ENCODE peak calls at places on chromosomes 13 and 19, in nine cellular contexts. U, H, Z, L, Q, X, T, N and S are unnamed samples.

GRCh38 chr19:18453269-18454024 is 15.5 kb upstream of the ISYNA1 start:
- DNase-seq in U (no peak), H (peak), Z (no peak), L (no peak), Q (no peak), X (peak), T (no peak), N (no peak), S (peak)

GRCh38 chr13:49185264-49185663 is 34.9 kb upstream of the MLNR start:
- DNase-seq in U (no peak), H (no peak), Z (peak), L (no peak), Q (no peak), X (peak), T (no peak), N (no peak), S (no peak)

GRCh38 chr13:85650613-85651012 is 148.6 kb downstream of the SLITRK6 start:
- DNase-seq in U (no peak), H (no peak), Z (no peak), L (no peak), Q (no peak), X (no peak), T (peak), N (no peak), S (no peak)

GRCh38 chr13:106156468-106156867 is 379.0 kb downstream of the EFNB2 start:
- DNase-seq in U (no peak), H (peak), Z (peak), L (peak), Q (no peak), X (peak), T (peak), N (no peak), S (peak)

GRCh38 chr19:7783991-7784421 is 21.0 kb downstream of the CLEC4M start:
- DNase-seq in U (no peak), H (peak), Z (no peak), L (peak), Q (no peak), X (peak), T (peak), N (peak), S (no peak)

GRCh38 chr13:77300176-77301141 is 26.4 kb downstream of the MYCBP2 start:
- DNase-seq in U (no peak), H (peak), Z (peak), L (peak), Q (no peak), X (peak), T (peak), N (no peak), S (no peak)

GRCh38 chr19:33396701-33397535 is 23.4 kb downstream of the CEBPG start:
- DNase-seq in U (peak), H (no peak), Z (peak), L (peak), Q (no peak), X (no peak), T (peak), N (peak), S (no peak)

GRCh38 chr13:104571161-104571889 is 1505.1 kb upstream of the SLC10A2 start:
- DNase-seq in U (no peak), H (peak), Z (peak), L (peak), Q (peak), X (peak), T (peak), N (peak), S (peak)

GRCh38 chr19:4868286-4868834 is 893 bp upstream of the PLIN3 start:
- DNase-seq in U (no peak), H (no peak), Z (no peak), L (no peak), Q (no peak), X (no peak), T (no peak), N (no peak), S (no peak)

GRCh38 chr13:80224468-80224867 is 116.5 kb downstream of the SPRY2 start:
- DNase-seq in U (no peak), H (no peak), Z (peak), L (peak), Q (no peak), X (peak), T (no peak), N (no peak), S (no peak)

GRCh38 chr19:5625641-5626040 is 2.8 kb downstream of the SAFB start:
- DNase-seq in U (no peak), H (no peak), Z (no peak), L (no peak), Q (no peak), X (no peak), T (no peak), N (no peak), S (no peak)

GRCh38 chr19:39351537-39352037 is 9.4 kb downstream of the SAMD4B start:
- DNase-seq in U (no peak), H (no peak), Z (no peak), L (no peak), Q (no peak), X (peak), T (no peak), N (no peak), S (no peak)

GRCh38 chr13:51618626-51619025 is 34.4 kb downstream of the WDFY2 start:
- DNase-seq in U (no peak), H (no peak), Z (no peak), L (peak), Q (no peak), X (no peak), T (no peak), N (no peak), S (no peak)

GRCh38 chr13:92806215-92806614 is 420.4 kb upstream of the GPC6 start:
- DNase-seq in U (no peak), H (peak), Z (no peak), L (peak), Q (no peak), X (no peak), T (no peak), N (no peak), S (no peak)

GRCh38 chr13:75312884-75313520 is 169.0 kb downstream of the TBC1D4 start:
- DNase-seq in U (no peak), H (no peak), Z (no peak), L (no peak), Q (no peak), X (no peak), T (no peak), N (no peak), S (no peak)

GRCh38 chr19:27846944-27847343 is 1366.0 kb downstream of the UQCRFS1 start:
- DNase-seq in U (no peak), H (no peak), Z (no peak), L (no peak), Q (no peak), X (no peak), T (no peak), N (no peak), S (no peak)

GRCh38 chr13:80473695-80474094 is 132.8 kb upstream of the SPRY2 start:
- DNase-seq in U (no peak), H (peak), Z (peak), L (peak), Q (no peak), X (peak), T (no peak), N (no peak), S (peak)

GRCh38 chr13:112489199-112489598 is 98.8 kb downstream of the TUBGCP3 start:
- DNase-seq in U (peak), H (no peak), Z (no peak), L (no peak), Q (no peak), X (no peak), T (no peak), N (no peak), S (no peak)

GRCh38 chr19:19361075-19361594 is 40.5 kb downstream of the MAU2 start:
- DNase-seq in U (peak), H (peak), Z (peak), L (peak), Q (peak), X (peak), T (peak), N (peak), S (peak)

GRCh38 chr13:102697929-102698648 is 3.2 kb upstream of the METTL21C start:
- DNase-seq in U (no peak), H (no peak), Z (no peak), L (no peak), Q (no peak), X (no peak), T (no peak), N (no peak), S (no peak)

GRCh38 chr19:58555920-58556632 is 1.2 kb upstream of the CHMP2A start:
- DNase-seq in U (no peak), H (no peak), Z (no peak), L (no peak), Q (no peak), X (no peak), T (no peak), N (peak), S (no peak)

GRCh38 chr19:27742041-27742440 is 1470.9 kb downstream of the UQCRFS1 start:
- DNase-seq in U (no peak), H (no peak), Z (no peak), L (no peak), Q (no peak), X (no peak), T (no peak), N (no peak), S (no peak)

GRCh38 chr13:77492982-77493381 is 42.5 kb upstream of the SCEL start:
- DNase-seq in U (no peak), H (peak), Z (peak), L (peak), Q (no peak), X (no peak), T (peak), N (no peak), S (no peak)

DNA sequence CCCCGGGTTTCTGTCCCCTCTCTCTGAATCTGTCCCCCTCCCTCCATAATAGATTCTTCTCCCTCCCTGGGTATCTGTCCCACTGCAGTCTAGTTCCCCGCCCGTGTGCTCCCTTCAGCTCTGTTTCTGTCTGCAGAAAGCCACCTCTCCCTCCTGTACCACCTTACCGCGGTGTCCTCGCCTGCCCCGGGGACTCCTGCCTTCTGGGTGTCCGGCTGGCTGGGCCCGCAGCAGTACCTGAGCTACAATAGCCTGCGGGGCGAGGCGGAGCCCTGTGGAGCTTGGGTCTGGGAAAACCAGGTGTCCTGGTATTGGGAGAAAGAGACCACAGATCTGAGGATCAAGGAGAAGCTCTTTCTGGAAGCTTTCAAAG is 1.3 kb downstream of the FCGRT start:
- DNase-seq in U (no peak), H (no peak), Z (no peak), L (no peak), Q (no peak), X (no peak), T (no peak), N (no peak), S (no peak)
- H3K4me3 ChIP-seq in U (peak), H (peak), Z (peak), L (peak), Q (peak), X (peak), T (no peak), N (peak), S (no peak)

DNA sequence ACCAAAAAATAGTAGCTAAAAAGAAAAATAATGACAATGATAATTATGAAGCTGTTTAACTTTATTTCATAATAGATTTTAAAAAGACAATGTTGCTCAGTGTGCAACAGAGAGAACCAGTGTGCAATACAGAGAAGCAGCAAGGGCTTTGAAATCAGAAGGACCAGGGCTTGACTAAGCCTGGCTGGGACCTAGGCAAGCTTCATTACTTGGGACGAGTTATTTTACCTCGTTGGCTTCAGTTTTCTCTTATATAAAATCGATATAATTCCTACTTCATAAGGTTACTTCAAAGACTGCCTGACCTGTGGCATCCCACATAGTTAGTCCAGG is 56.9 kb downstream of the MBNL2 start:
- DNase-seq in U (no peak), H (no peak), Z (no peak), L (no peak), Q (no peak), X (no peak), T (no peak), N (no peak), S (no peak)
- H3K4me3 ChIP-seq in U (no peak), H (peak), Z (no peak), L (no peak), Q (no peak), X (no peak), T (no peak), N (no peak), S (no peak)

GRCh38 chr13:33072759-33073158 is 56.5 kb downstream of the KL start:
- DNase-seq in U (no peak), H (no peak), Z (no peak), L (no peak), Q (no peak), X (no peak), T (peak), N (no peak), S (no peak)

GRCh38 chr13:33078268-33078667 is 62.0 kb downstream of the KL start:
- DNase-seq in U (no peak), H (no peak), Z (no peak), L (no peak), Q (no peak), X (no peak), T (no peak), N (no peak), S (no peak)

GRCh38 chr13:33076451-33076992 is 60.3 kb downstream of the KL start:
- DNase-seq in U (no peak), H (no peak), Z (no peak), L (no peak), Q (no peak), X (no peak), T (no peak), N (no peak), S (no peak)

GRCh38 chr13:33073338-33073737 is 57.1 kb downstream of the KL start:
- DNase-seq in U (no peak), H (no peak), Z (no peak), L (no peak), Q (no peak), X (no peak), T (no peak), N (no peak), S (no peak)

DNA sequence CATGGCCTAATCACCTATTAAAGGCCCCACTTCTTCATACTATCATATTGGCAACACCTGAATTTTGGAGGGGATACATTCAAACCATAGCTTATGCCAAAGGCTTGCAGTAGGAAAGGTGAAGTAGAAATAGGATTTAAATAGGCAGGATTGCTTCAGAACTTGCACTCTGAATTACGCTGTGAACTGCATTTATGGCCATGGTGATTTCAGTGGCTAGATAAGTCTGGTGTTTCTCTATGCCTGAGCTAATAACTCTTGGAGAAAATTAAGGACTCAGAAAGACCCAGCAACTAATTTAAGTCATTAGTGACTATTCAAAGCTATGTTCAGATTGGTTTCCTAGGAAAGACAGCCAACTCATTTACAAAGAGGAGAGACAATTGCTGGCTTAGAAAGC is 59.8 kb downstream of the KL start:
- DNase-seq in U (no peak), H (no peak), Z (no peak), L (no peak), Q (no peak), X (no peak), T (no peak), N (no peak), S (no peak)
- H3K4me3 ChIP-seq in U (no peak), H (no peak), Z (no peak), L (no peak), Q (no peak), X (no peak), T (no peak), N (no peak), S (no peak)

DNA sequence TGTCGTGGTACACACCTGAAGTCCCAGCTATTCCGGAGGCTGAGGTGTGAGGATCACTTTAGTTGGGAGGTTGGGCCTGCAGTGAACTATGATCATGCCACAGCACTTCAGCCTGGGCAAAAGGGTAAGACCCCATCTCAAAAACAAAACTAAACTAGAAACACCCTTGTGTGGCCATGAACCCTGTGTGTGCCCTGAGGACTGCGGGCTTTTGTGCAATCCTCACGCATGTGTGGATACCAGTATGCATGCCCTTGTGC is 1.1 kb upstream of the EGLN2 start:
- DNase-seq in U (no peak), H (no peak), Z (no peak), L (no peak), Q (no peak), X (no peak), T (no peak), N (no peak), S (no peak)
- H3K4me3 ChIP-seq in U (no peak), H (peak), Z (peak), L (peak), Q (peak), X (peak), T (no peak), N (peak), S (peak)

DNA sequence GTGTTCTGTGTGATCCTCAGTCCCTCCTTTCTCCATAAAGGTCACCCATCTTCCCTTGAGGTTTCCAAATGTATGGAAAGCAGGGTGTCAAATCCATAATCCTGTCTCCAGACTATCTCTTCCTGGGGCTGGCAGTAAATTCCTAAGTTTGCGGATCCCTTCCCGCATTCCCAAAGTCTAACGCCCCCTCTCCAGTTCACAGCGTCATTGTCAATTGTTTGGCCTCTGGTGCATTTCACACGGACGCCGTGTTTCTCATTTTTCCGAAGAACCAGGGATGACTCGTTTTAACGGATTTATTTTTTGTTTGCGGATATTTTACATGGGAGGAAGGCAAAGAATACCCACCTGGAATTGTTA is 32.6 kb downstream of the ZNF136 start:
- DNase-seq in U (no peak), H (peak), Z (no peak), L (peak), Q (peak), X (no peak), T (peak), N (no peak), S (no peak)
- H3K4me3 ChIP-seq in U (peak), H (peak), Z (no peak), L (peak), Q (peak), X (peak), T (peak), N (peak), S (no peak)

DNA sequence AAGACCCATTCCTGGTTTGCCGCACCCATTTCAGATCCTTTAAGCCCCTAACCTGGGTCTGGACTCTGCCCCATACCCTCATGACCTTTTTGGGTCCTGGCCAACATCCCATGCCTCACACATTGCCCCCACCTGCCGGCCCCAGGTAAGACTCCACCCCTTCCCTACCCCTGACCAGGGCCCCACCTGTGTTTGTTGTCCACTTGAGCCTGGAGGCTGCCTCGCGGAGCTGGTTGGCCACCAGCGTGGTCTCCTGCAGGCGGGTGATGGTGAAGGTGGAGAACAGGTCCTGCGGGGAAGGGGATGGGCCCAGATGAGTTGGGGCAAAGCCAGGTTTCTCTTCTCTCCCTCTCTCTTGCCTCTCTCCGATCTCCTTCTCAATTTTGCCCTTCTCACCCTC is 19.5 kb downstream of the MAN2B1 start:
- DNase-seq in U (no peak), H (no peak), Z (no peak), L (no peak), Q (no peak), X (no peak), T (no peak), N (no peak), S (no peak)
- H3K4me3 ChIP-seq in U (no peak), H (no peak), Z (no peak), L (no peak), Q (no peak), X (no peak), T (no peak), N (no peak), S (no peak)

DNA sequence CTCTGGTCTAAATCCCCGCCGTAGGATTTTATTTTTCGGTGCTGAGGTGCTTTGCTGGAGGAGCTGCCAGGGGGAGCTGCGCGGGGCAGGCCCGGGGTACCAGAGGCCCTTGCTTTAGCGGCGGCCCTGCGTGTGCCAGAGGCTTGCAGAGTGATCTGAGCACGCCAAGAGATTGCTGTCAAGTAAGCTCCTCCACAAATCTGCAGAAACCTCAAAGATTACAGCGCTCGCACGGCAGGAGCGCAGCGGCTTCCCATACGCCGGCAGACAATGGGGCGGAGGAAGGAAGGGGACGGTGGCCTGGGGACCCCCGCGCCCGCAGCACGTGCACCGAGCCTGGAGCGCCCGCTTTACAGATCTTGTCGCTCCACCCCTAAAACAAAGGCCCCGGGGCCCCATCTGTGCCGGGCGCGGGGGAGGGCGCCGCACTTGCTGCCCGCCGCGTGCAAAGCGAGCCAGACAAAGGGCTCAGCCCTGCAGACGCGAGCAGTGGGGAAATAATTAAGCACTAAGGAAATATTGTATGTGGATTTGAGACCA is 9.1 kb upstream of the C19orf12 start:
- DNase-seq in U (no peak), H (peak), Z (peak), L (peak), Q (no peak), X (peak), T (peak), N (no peak), S (no peak)
- H3K4me3 ChIP-seq in U (peak), H (peak), Z (peak), L (peak), Q (no peak), X (no peak), T (no peak), N (peak), S (no peak)